ENCODE peak calls at places on chromosomes 7 and 10, in four cellular contexts. Q is CD4-positive, alpha-beta memory T cell; B is MM.1S; M is mammary epithelial cell. J is an unnamed sample. For H3K4me1, the result is how much of the 10 kb centered on the place peaks cover.

GRCh38 chr7:73881352-73882059 is 20.5 kb downstream of the TMEM270 start:
- DNase-seq in B (no peak), M (no peak), Q (no peak), J (no peak)

GRCh38 chr10:69768386-69768785 is 33.3 kb upstream of the COL13A1 start:
- DNase-seq in B (no peak), Q (no peak), M (no peak), J (no peak)

GRCh38 chr7:139453673-139454321 is 29.7 kb downstream of the KLRG2 start:
- DNase-seq in M (no peak), Q (no peak), B (no peak), J (no peak)

GRCh38 chr10:49414496-49414895 is 18.6 kb upstream of the DRGX start:
- DNase-seq in B (no peak), M (no peak), Q (no peak), J (no peak)

GRCh38 chr7:100152404-100152803 is 3.7 kb downstream of the LAMTOR4 start:
- DNase-seq in B (no peak), Q (no peak), M (no peak), J (no peak)

GRCh38 chr7:47088329-47089067 is 493.4 kb downstream of the TNS3 start:
- DNase-seq in M (peak), Q (peak), B (peak), J (no peak)

GRCh38 chr10:44742169-44742732 is 168.9 kb upstream of the TMEM72 start:
- DNase-seq in M (no peak), Q (no peak), B (peak), J (no peak)

GRCh38 chr7:92255308-92255707 is 9.5 kb downstream of the ANKIB1 start:
- DNase-seq in B (no peak), Q (no peak), M (peak), J (no peak)

GRCh38 chr10:43407148-43407575 is 1.8 kb downstream of the HNRNPF start:
- DNase-seq in M (peak), B (peak), Q (peak), J (no peak)

GRCh38 chr7:73342645-73343044 is 14.7 kb downstream of the FKBP6 start:
- DNase-seq in Q (no peak), B (no peak), M (peak), J (no peak)

GRCh38 chr10:73076361-73077183 is 20.1 kb downstream of the P4HA1 start:
- DNase-seq in M (peak), B (no peak), Q (no peak), J (no peak)

DNA sequence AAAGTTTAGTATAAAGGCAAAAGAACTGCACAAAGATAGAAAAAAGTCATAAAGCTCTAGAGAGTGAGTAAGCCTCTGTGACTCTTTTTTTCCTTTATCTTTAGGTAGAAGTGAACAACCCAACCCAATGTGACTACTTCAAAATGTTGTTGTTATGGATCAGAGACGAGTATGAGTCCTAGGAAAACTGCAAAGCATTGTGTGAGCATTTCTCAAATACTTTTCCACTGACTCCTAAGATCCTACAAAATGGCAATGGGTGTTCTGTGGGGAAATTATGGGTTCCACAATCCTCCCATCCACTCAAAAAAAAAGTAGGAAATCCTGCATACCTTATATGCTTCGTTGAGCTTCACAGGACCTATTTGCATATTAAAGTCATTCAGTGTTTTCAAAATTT is 177.1 kb downstream of the DGKI start:
- DNase-seq in M (peak), Q (no peak), B (no peak), J (no peak)
- H3K4me1 ChIP-seq in M (under half), Q (under half), B (under half), J (under half)

DNA sequence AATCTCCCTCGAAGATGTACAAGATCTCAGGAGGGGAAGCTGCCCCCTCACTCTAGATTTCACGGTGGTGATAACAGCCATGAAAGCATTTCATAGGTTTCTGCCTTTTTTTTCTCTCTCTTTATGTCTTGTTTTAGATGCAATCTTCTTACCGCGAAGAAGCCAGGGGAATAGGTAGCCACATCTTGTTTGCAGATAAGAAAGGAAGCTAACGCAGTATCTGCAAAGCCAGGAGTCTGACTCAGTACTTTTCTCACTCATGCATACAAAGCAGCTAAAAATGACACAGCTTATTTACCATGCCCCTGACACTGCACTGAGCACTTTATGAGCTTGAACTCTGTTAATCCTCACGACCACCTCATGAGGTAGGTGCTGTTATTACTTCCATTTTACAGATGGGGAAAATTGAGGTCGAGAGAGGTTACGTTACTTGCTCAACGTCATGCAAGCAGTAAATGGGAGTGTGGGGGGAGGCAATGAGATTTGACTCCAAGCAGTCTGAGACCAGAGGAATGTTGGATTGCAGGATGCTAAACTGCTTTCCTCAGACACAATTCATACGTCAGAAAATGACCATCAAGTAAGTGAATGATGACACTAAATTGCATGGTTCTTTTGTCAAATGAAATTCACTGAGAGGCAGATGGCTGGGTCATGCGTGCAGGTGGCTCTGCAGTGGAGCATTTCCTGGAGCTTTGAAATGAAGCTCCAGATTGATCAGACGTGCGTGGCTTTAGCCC is 3.2 kb downstream of the MAP3K8 start:
- DNase-seq in M (no peak), B (peak), Q (peak), J (no peak)
- H3K4me1 ChIP-seq in M (under half), B (under half), Q (under half), J (half or more)

GRCh38 chr7:112989531-112989930 is 97.1 kb downstream of the GPR85 start:
- DNase-seq in Q (no peak), B (no peak), M (no peak), J (no peak)
- H3K4me1 ChIP-seq in Q (under half), B (under half), M (under half), J (under half)

GRCh38 chr7:28077616-28078015 is 103.0 kb downstream of the JAZF1 start:
- DNase-seq in M (no peak), B (no peak), Q (no peak), J (no peak)

GRCh38 chr7:28081016-28081415 is 99.6 kb downstream of the JAZF1 start:
- DNase-seq in Q (no peak), B (no peak), M (no peak), J (no peak)

GRCh38 chr7:28076421-28077163 is 104.0 kb downstream of the JAZF1 start:
- DNase-seq in Q (no peak), B (no peak), M (no peak), J (no peak)

GRCh38 chr7:28075674-28076358 is 104.8 kb downstream of the JAZF1 start:
- DNase-seq in B (no peak), Q (no peak), M (no peak), J (no peak)

GRCh38 chr7:28078036-28078901 is 102.3 kb downstream of the JAZF1 start:
- DNase-seq in M (peak), Q (peak), B (peak), J (no peak)
- H3K4me1 ChIP-seq in M (under half), Q (under half), B (under half), J (under half)

DNA sequence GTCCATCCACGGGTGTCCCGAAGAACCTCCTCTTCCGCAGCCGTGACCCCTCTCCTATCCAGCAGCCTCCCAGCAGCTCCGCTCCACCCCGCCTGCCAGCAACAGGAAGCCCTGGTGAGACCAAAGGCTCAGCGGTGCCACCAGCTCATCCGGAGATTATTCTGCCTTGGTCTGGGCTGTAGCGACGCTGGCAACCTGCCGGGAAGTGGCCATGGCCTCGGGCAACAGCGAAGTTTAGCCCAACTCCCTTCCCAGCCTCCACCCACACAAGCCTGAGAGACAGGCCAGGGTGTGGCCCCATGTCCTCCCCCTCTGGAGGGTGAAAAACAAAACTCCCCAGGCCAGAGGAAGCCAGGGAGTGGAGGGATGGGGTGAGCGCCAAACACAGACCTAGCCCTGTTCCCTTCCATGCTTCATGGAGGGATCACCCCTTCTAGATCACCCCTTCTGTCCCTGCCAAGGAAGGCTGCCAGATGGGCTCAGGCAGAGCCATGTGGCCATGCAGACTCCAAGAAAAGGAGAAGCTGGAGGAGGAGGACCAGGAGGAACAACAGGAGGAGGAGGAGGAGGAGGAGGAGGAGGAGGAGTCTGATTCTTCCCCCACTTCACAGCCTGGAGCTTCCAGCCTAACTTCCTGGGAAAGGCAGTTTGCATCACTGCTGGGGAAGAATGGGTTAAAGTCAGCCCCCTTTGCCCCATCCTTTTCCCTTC is 924 bp downstream of the CALHM2 start:
- DNase-seq in M (peak), B (peak), Q (peak), J (peak)
- H3K4me1 ChIP-seq in M (under half), B (under half), Q (half or more), J (under half)

GRCh38 chr10:34776090-34776690 is 38.9 kb downstream of the PARD3 start:
- DNase-seq in B (peak), M (no peak), Q (no peak), J (no peak)
- H3K4me1 ChIP-seq in B (half or more), M (under half), Q (under half), J (under half)